ENCODE peak calls at places on chromosome 20, in ten cellular contexts. N is AG09319; G is stimulated activated CD8-positive, alpha-beta memory T cell treated with anti-CD3 and anti-CD28 coated beads, Interleukin-4, amount 100 ng/mL, for 1 hour; Y is iris pigment epithelial cell; F is NCI-H524 treated with DMSO at 0.1 percent for 48 hours; E is neural crest cell; S is BJ; K is body of pancreas; V is lung microvascular endothelial cell; O is AG10803. U is an unnamed sample.

GRCh38 chr20:44738779-44739477 is 6.7 kb upstream of the KCNK15 start:
- DNase-seq in G (no peak), V (peak; percentile 68), N (peak; percentile 44), S (no peak), F (peak; percentile 55), E (peak; percentile 32), Y (peak; percentile 76), O (peak; percentile 59), K (peak; percentile 79), U (no peak)

GRCh38 chr20:61973515-61974356 is 91.9 kb downstream of the TAF4 start:
- DNase-seq in N (no peak), S (no peak), E (no peak), V (no peak), Y (no peak), K (no peak), F (no peak), G (no peak), O (no peak), U (no peak)

GRCh38 chr20:36579996-36580545 is 6.7 kb downstream of the TGIF2 start:
- DNase-seq in F (no peak), O (peak; percentile 15), K (no peak), Y (peak; percentile 71), S (no peak), V (peak; percentile 38), E (no peak), N (no peak), G (no peak), U (no peak)

GRCh38 chr20:1528811-1529210 is 28.7 kb downstream of the SIRPD start:
- DNase-seq in N (no peak), G (no peak), K (no peak), Y (peak; percentile 15), O (no peak), S (no peak), F (no peak), V (no peak), E (no peak), U (no peak)

GRCh38 chr20:16337707-16338106 is 235.5 kb downstream of the KIF16B start:
- DNase-seq in Y (no peak), S (no peak), E (no peak), V (no peak), F (no peak), N (no peak), O (no peak), G (no peak), K (no peak), U (no peak)

GRCh38 chr20:48846516-48847492 is 19.0 kb upstream of the PREX1 start:
- DNase-seq in Y (no peak), G (no peak), K (no peak), F (no peak), N (no peak), O (no peak), S (no peak), V (peak; percentile 59), E (peak; percentile 20), U (no peak)

GRCh38 chr20:16864958-16865357 is 116.8 kb downstream of the OTOR start:
- DNase-seq in S (no peak), Y (no peak), V (no peak), G (no peak), F (no peak), E (no peak), O (peak; percentile 42), K (no peak), N (no peak), U (no peak)

GRCh38 chr20:57361517-57361916 is 10.5 kb downstream of the RAE1 start:
- DNase-seq in G (no peak), O (peak; percentile 84), Y (peak; percentile 79), K (no peak), V (peak; percentile 77), F (no peak), N (peak; percentile 35), S (peak; percentile 63), E (no peak), U (peak; percentile 22)

U was measured in pulmonary artery endothelial cell.